ENCODE peak calls at places on chromosomes 5 and 9, in six cellular contexts. Z is neural progenitor cell, B is right lobe of liver, K is GM12878, U is AG04450, X is IMR-90. W is an unnamed sample.

GRCh38 chr5:133480366-133480765 is 132.0 kb downstream of the FSTL4 start:
- DNase-seq in B (no peak), X (no peak), Z (no peak), K (no peak), U (no peak), W (no peak)

GRCh38 chr9:93267091-93267541 is 83.2 kb downstream of the WNK2 start:
- DNase-seq in X (no peak), Z (no peak), K (no peak), B (peak; percentile 35), U (no peak), W (no peak)

GRCh38 chr9:136438548-136438908 is 1.1 kb downstream of the INPP5E start:
- DNase-seq in U (no peak), Z (peak; percentile 57), X (peak; percentile 7), B (no peak), K (no peak), W (peak; percentile 6)

GRCh38 chr5:71483355-71483754 is 27.9 kb downstream of the BDP1 start:
- DNase-seq in Z (no peak), K (no peak), B (no peak), X (peak; percentile 92), U (peak; percentile 62), W (peak; percentile 80)

GRCh38 chr9:20391208-20391607 is 231.1 kb downstream of the MLLT3 start:
- DNase-seq in B (no peak), K (no peak), U (no peak), X (no peak), Z (no peak), W (no peak)

GRCh38 chr9:109497193-109498165 is 628 bp downstream of the PTPN3 start:
- DNase-seq in U (no peak), X (no peak), K (no peak), Z (peak; percentile 49), B (no peak), W (peak; percentile 55)

GRCh38 chr5:141519605-141520288 is 30.9 kb downstream of the PCDHGC5 start:
- DNase-seq in B (no peak), Z (no peak), X (peak; percentile 43), U (no peak), K (no peak), W (no peak)

GRCh38 chr9:90861380-90861779 is 59.8 kb downstream of the SYK start:
- DNase-seq in X (no peak), K (no peak), B (no peak), Z (no peak), U (no peak), W (no peak)

GRCh38 chr5:83149671-83150070 is 72.3 kb downstream of the XRCC4 start:
- DNase-seq in X (peak; percentile 76), B (no peak), K (no peak), U (peak; percentile 39), Z (peak; percentile 29), W (no peak)

GRCh38 chr5:40260351-40260750 is 419.4 kb upstream of the PTGER4 start:
- DNase-seq in X (no peak), U (no peak), B (no peak), K (no peak), Z (no peak), W (no peak)

GRCh38 chr5:157484768-157485167 is 24.8 kb downstream of the NIPAL4 start:
- DNase-seq in X (peak; percentile 23), B (peak; percentile 84), K (no peak), U (no peak), Z (no peak), W (no peak)

GRCh38 chr9:116072046-116072445 is 81.5 kb upstream of the PAPPA start:
- DNase-seq in X (no peak), B (no peak), Z (no peak), K (no peak), U (no peak), W (no peak)

GRCh38 chr9:122609810-122610209 is 4.7 kb upstream of the OR1Q1 start:
- DNase-seq in X (no peak), Z (no peak), U (no peak), B (no peak), K (no peak), W (peak; percentile 16)

GRCh38 chr5:65014769-65015168 is 246.0 kb downstream of the CWC27 start:
- DNase-seq in B (no peak), X (no peak), K (no peak), U (no peak), Z (no peak), W (no peak)

GRCh38 chr5:137615171-137615775 is 116.1 kb upstream of the SPOCK1 start:
- DNase-seq in K (no peak), X (no peak), U (no peak), Z (no peak), B (no peak), W (no peak)

GRCh38 chr9:37497320-37497719 is 11.6 kb downstream of the POLR1E start:
- DNase-seq in X (no peak), U (no peak), Z (no peak), K (no peak), B (no peak), W (no peak)

GRCh38 chr5:36712719-36713118 is 106.3 kb downstream of the SLC1A3 start:
- DNase-seq in Z (no peak), X (no peak), U (no peak), K (no peak), B (no peak), W (no peak)

GRCh38 chr5:36705055-36705454 is 98.6 kb downstream of the SLC1A3 start:
- DNase-seq in Z (no peak), K (no peak), B (no peak), U (no peak), X (no peak), W (no peak)

GRCh38 chr5:36713541-36713940 is 107.1 kb downstream of the SLC1A3 start:
- DNase-seq in K (no peak), U (no peak), Z (no peak), X (no peak), B (no peak), W (no peak)

GRCh38 chr5:36708996-36709395 is 102.6 kb downstream of the SLC1A3 start:
- DNase-seq in B (no peak), K (no peak), Z (no peak), X (no peak), U (no peak), W (no peak)

DNA sequence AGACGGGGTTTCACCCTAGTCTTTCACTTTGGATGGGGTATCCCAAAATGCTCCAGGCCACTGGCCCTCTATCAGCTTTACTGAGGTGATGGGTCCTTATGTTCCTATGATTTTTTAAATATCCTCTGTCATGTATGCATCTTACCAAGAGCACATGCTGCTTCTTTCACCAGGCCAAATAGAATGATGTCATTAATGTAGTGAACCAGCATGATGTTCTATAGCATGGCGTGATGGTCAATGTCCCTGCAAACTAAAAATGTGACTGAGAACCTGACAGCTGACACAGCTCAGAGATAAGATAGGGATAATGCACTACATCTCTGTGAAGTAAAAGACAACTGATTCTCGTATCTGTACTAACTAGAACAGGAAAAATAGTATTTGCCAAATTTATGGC is 103.6 kb downstream of the SLC1A3 start:
- DNase-seq in U (no peak), B (no peak), Z (no peak), X (no peak), K (no peak), W (no peak)
- H3K27me3 ChIP-seq in U (peaks cover 6% of the 10 kb centered on the region), B (no peaks in the 10 kb centered on the region), Z (no peaks in the 10 kb centered on the region), X (peaks cover 10% of the 10 kb centered on the region), K (no peaks in the 10 kb centered on the region), W (peaks cover 2% of the 10 kb centered on the region)

GRCh38 chr5:51382508-51382758 is 815 bp upstream of the ISL1 start:
- DNase-seq in U (no peak), B (no peak), K (no peak), X (no peak), Z (no peak), W (no peak)
- H3K27ac ChIP-seq in U (no peak overlapping the region), B (no peak overlapping the region), K (no peak overlapping the region), X (no peak overlapping the region), Z (no peak overlapping the region), W (no peak overlapping the region)

DNA sequence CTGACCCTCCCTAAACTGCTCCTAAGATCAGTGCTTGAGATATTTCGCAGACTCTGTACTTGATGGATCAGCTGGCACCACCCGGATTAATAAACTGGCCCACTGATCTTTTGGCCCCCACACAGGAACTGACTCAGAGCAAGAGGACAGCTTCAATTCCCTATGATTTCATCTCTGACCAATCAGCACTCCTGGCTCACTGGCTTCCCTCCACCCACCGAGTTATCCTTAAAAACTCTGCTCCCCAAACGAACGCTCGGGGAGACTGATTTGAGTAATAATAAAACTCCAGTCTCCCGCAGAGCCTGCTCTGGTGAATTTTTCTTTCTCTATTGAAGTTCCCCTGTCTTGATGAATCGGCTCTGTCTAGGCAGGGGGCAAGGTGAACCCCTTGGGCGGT is 36.5 kb upstream of the CD180 start:
- DNase-seq in X (peak; percentile 42), U (no peak), B (no peak), Z (no peak), K (no peak), W (no peak)
- H3K4me3 ChIP-seq in X (no peak overlapping the region), U (no peak overlapping the region), B (no peak overlapping the region), Z (no peak overlapping the region), K (no peak overlapping the region), W (no peak overlapping the region)

GRCh38 chr5:146342519-146342881 is 3.9 kb downstream of the POU4F3 start:
- DNase-seq in X (no peak), Z (no peak), B (no peak), K (no peak), U (no peak), W (no peak)
- H3K27me3 ChIP-seq in X (peaks cover 88% of the 10 kb centered on the region), Z (peaks cover 100% of the 10 kb centered on the region), B (peaks cover 32% of the 10 kb centered on the region), K (peaks cover 23% of the 10 kb centered on the region), U (peaks cover 89% of the 10 kb centered on the region), W (peaks cover 58% of the 10 kb centered on the region)

DNA sequence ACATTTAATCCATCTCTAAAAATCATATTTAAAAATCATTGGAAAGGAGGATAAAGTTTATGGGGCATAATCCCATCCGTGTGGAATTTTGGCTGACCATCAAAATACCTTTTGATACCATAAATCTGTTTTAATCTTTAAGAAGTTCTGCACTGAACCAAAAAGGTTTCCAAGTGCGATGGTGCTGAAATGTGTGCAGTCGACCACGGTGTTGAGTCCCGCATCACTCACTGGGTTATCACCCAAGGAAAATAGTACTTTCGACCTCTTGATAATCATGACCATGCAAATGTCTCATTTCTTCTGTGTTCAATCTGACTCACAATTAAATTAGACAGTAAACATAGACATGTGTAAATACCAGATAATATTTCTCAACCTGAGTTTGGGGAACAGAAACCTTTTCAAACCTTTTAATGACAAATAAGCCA is 62.1 kb upstream of the CDH6 start:
- DNase-seq in B (no peak), K (no peak), X (peak; percentile 38), Z (no peak), U (no peak), W (peak; percentile 70)
- H3K27ac ChIP-seq in B (no peak overlapping the region), K (no peak overlapping the region), X (no peak overlapping the region), Z (no peak overlapping the region), U (no peak overlapping the region), W (no peak overlapping the region)

DNA sequence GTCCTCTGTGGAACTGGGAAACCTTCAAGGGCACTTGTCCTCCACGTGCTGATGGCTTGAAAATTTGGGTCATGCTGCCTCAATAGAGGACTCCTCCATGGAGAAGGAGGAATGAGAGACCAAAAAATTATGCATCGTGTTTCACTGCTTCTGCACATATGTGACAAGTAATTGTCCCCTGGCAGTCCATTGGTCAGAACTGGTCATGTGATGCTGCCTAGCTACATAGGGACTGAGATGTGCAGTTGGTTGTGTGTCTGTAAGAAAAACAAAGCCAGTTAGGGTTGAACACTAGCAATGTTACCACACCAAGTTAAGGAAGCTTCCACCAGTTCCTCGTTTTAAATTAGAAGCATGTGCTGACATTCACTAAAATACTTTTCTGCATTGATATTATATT is 201.9 kb upstream of the ANKH start:
- DNase-seq in K (no peak), B (no peak), Z (no peak), X (no peak), U (no peak), W (no peak)
- H3K4me3 ChIP-seq in K (no peak overlapping the region), B (no peak overlapping the region), Z (no peak overlapping the region), X (no peak overlapping the region), U (no peak overlapping the region), W (no peak overlapping the region)

GRCh38 chr5:171330011-171330410 is 21.0 kb downstream of the TLX3 start:
- DNase-seq in U (no peak), Z (no peak), B (no peak), X (no peak), K (no peak), W (no peak)
- H3K27me3 ChIP-seq in U (peaks cover 32% of the 10 kb centered on the region), Z (peaks cover 97% of the 10 kb centered on the region), B (no peaks in the 10 kb centered on the region), X (peaks cover 36% of the 10 kb centered on the region), K (no peaks in the 10 kb centered on the region), W (peaks cover 25% of the 10 kb centered on the region)